ENCODE peak calls at places on chromosome X, in ten cellular contexts. L is right atrium auricular region; P is Panc1; T is tibial artery; S is pancreas; J is SJSA1; Z is heart left ventricle; N is fibroblast of lung; H is CD8-positive, alpha-beta memory T cell; R is thoracic aorta. K is an unnamed sample. For H3K27me3, the result is how much of the 10 kb centered on the place peaks cover.

GRCh38 chrX:115378471-115378870 is 89.0 kb downstream of the LUZP4 start:
- DNase-seq in L (no peak), P (no peak), T (no peak), S (no peak), J (no peak), Z (no peak), N (peak), H (no peak), R (no peak), K (no peak)

GRCh38 chrX:38260231-38260630 is 39.6 kb upstream of the SRPX start:
- DNase-seq in L (no peak), P (peak), T (no peak), S (no peak), J (no peak), Z (no peak), N (no peak), H (no peak), R (no peak), K (no peak)

GRCh38 chrX:17559728-17560379 is 177.4 kb upstream of the SCML1 start:
- DNase-seq in L (no peak), P (no peak), T (peak), S (peak), J (peak), Z (no peak), N (peak), H (no peak), R (no peak), K (peak)

GRCh38 chrX:46636223-46636622 is 62.7 kb downstream of the CHST7 start:
- DNase-seq in L (no peak), P (no peak), T (no peak), S (no peak), J (no peak), Z (no peak), N (no peak), H (no peak), R (no peak), K (no peak)

GRCh38 chrX:13994681-13995080 is 35.0 kb downstream of the GEMIN8 start:
- DNase-seq in L (no peak), P (no peak), T (no peak), S (no peak), J (no peak), Z (no peak), N (no peak), H (no peak), R (no peak), K (no peak)

GRCh38 chrX:68710870-68711576 is 63.6 kb downstream of the STARD8 start:
- DNase-seq in L (no peak), P (no peak), T (peak), S (peak), J (no peak), Z (peak), N (peak), H (no peak), R (no peak), K (no peak)

GRCh38 chrX:11117751-11118150 is 6.6 kb downstream of the HCCS start:
- DNase-seq in L (no peak), P (no peak), T (no peak), S (no peak), J (no peak), Z (no peak), N (peak), H (no peak), R (no peak), K (no peak)

GRCh38 chrX:13381514-13381913 is 61.7 kb upstream of the ATXN3L start:
- DNase-seq in L (no peak), P (no peak), T (no peak), S (no peak), J (no peak), Z (no peak), N (peak), H (no peak), R (no peak), K (no peak)

GRCh38 chrX:40109288-40110008 is 11.7 kb upstream of the BCOR start:
- DNase-seq in L (peak), P (no peak), T (no peak), S (peak), J (peak), Z (peak), N (peak), H (no peak), R (no peak), K (no peak)

GRCh38 chrX:31349515-31349914 is 277.7 kb upstream of the FTHL17 start:
- DNase-seq in L (no peak), P (no peak), T (no peak), S (no peak), J (no peak), Z (no peak), N (no peak), H (no peak), R (no peak), K (no peak)

GRCh38 chrX:19334945-19335626 is 8.6 kb upstream of the PDHA1 start:
- DNase-seq in L (no peak), P (no peak), T (no peak), S (no peak), J (no peak), Z (no peak), N (no peak), H (peak), R (no peak), K (no peak)

GRCh38 chrX:42804524-42804923 is 26.6 kb upstream of the PPP1R2C start:
- DNase-seq in L (no peak), P (no peak), T (no peak), S (no peak), J (no peak), Z (no peak), N (no peak), H (no peak), R (no peak), K (no peak)

GRCh38 chrX:148665001-148665400 is 164.6 kb downstream of the AFF2 start:
- DNase-seq in L (no peak), P (no peak), T (no peak), S (no peak), J (no peak), Z (no peak), N (no peak), H (no peak), R (no peak), K (no peak)

GRCh38 chrX:13128104-13128503 is 83.7 kb upstream of the FAM9C start:
- DNase-seq in L (no peak), P (no peak), T (no peak), S (no peak), J (no peak), Z (no peak), N (no peak), H (no peak), R (no peak), K (no peak)

GRCh38 chrX:16577483-16578029 is 72.4 kb upstream of the S100G start:
- DNase-seq in L (no peak), P (no peak), T (no peak), S (no peak), J (no peak), Z (no peak), N (no peak), H (no peak), R (no peak), K (no peak)

GRCh38 chrX:107537815-107538214 is 88.4 kb downstream of the FRMPD3 start:
- DNase-seq in L (no peak), P (peak), T (no peak), S (peak), J (peak), Z (no peak), N (peak), H (peak), R (no peak), K (no peak)

GRCh38 chrX:45628041-45628440 is 427.4 kb upstream of the DIPK2B start:
- DNase-seq in L (no peak), P (no peak), T (no peak), S (no peak), J (no peak), Z (no peak), N (peak), H (no peak), R (no peak), K (no peak)

GRCh38 chrX:134622056-134622812 is 36.0 kb downstream of the PLAC1 start:
- DNase-seq in L (no peak), P (peak), T (no peak), S (no peak), J (peak), Z (no peak), N (peak), H (no peak), R (no peak), K (no peak)
- H3K27ac ChIP-seq in L (no peak), P (peak), T (no peak), S (no peak), J (peak), Z (no peak), N (peak), H (no peak), R (no peak), K (peak)

GRCh38 chrX:112081781-112082482 is 644 bp downstream of the TRPC5 start:
- DNase-seq in L (no peak), P (no peak), T (no peak), S (no peak), J (no peak), Z (no peak), N (no peak), H (no peak), R (no peak), K (no peak)

GRCh38 chrX:112078606-112079005 is 4.0 kb downstream of the TRPC5 start:
- DNase-seq in L (no peak), P (no peak), T (no peak), S (no peak), J (no peak), Z (no peak), N (peak), H (no peak), R (no peak), K (no peak)

GRCh38 chrX:112087545-112087944 is 5.0 kb upstream of the TRPC5 start:
- DNase-seq in L (no peak), P (no peak), T (no peak), S (no peak), J (no peak), Z (no peak), N (no peak), H (no peak), R (no peak), K (no peak)

GRCh38 chrX:112085149-112085548 is 2.6 kb upstream of the TRPC5 start:
- DNase-seq in L (no peak), P (no peak), T (no peak), S (no peak), J (no peak), Z (no peak), N (no peak), H (no peak), R (no peak), K (no peak)

GRCh38 chrX:112083624-112084326 is 1.2 kb upstream of the TRPC5 start:
- DNase-seq in L (no peak), P (no peak), T (no peak), S (no peak), J (no peak), Z (no peak), N (no peak), H (no peak), R (no peak), K (no peak)
- H3K4me3 ChIP-seq in L (no peak), P (no peak), T (no peak), S (no peak), J (no peak), Z (no peak), N (no peak), H (no peak), R (no peak), K (no peak)

DNA sequence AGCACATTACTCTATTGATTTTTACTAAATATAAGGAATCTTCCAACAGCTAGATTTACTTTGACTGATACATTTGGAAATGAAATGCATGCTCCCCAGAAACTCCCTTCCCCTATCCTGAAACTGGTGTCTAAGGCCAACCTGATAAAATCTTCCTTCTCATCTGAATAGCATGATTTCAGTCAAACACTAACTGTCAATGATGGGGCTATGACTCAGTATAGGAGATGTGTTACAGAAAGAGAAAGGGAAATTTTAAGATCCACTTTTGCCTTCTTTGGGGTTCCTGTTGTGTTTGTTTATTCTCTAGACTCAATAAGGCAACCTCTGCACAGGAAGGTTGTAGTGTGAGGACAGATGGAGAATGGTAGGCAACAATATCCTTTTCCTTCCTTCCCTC is 160.7 kb downstream of the MOSPD2 start:
- DNase-seq in L (no peak), P (no peak), T (no peak), S (no peak), J (no peak), Z (no peak), N (no peak), H (no peak), R (no peak), K (no peak)
- H3K27me3 ChIP-seq in L (under half), P (under half), T (under half), S (under half), J (under half), Z (under half), N (under half), H (under half), R (under half), K (under half)

GRCh38 chrX:1591863-1592127 is 391 bp downstream of the AKAP17A start:
- DNase-seq in L (no peak), P (no peak), T (no peak), S (no peak), J (no peak), Z (no peak), N (no peak), H (no peak), R (no peak), K (no peak)
- H3K27ac ChIP-seq in L (peak), P (peak), T (peak), S (peak), J (peak), Z (peak), N (peak), H (peak), R (peak), K (peak)

GRCh38 chrX:153032397-153033118 is 23.7 kb upstream of the PNMA3 start:
- DNase-seq in L (peak), P (no peak), T (peak), S (peak), J (peak), Z (peak), N (peak), H (peak), R (no peak), K (no peak)
- H3K4me3 ChIP-seq in L (peak), P (peak), T (peak), S (peak), J (peak), Z (peak), N (peak), H (peak), R (peak), K (peak)

GRCh38 chrX:637660-638481 is 7.3 kb downstream of the SHOX start:
- DNase-seq in L (no peak), P (no peak), T (no peak), S (no peak), J (no peak), Z (no peak), N (no peak), H (no peak), R (no peak), K (no peak)

GRCh38 chrX:639151-639550 is 8.6 kb downstream of the SHOX start:
- DNase-seq in L (no peak), P (no peak), T (no peak), S (no peak), J (no peak), Z (no peak), N (no peak), H (no peak), R (no peak), K (no peak)

GRCh38 chrX:636971-637659 is 6.5 kb downstream of the SHOX start:
- DNase-seq in L (no peak), P (no peak), T (no peak), S (no peak), J (no peak), Z (no peak), N (no peak), H (no peak), R (no peak), K (no peak)

GRCh38 chrX:640641-641040 is 10.1 kb downstream of the SHOX start:
- DNase-seq in L (no peak), P (no peak), T (no peak), S (no peak), J (no peak), Z (no peak), N (no peak), H (no peak), R (no peak), K (no peak)

DNA sequence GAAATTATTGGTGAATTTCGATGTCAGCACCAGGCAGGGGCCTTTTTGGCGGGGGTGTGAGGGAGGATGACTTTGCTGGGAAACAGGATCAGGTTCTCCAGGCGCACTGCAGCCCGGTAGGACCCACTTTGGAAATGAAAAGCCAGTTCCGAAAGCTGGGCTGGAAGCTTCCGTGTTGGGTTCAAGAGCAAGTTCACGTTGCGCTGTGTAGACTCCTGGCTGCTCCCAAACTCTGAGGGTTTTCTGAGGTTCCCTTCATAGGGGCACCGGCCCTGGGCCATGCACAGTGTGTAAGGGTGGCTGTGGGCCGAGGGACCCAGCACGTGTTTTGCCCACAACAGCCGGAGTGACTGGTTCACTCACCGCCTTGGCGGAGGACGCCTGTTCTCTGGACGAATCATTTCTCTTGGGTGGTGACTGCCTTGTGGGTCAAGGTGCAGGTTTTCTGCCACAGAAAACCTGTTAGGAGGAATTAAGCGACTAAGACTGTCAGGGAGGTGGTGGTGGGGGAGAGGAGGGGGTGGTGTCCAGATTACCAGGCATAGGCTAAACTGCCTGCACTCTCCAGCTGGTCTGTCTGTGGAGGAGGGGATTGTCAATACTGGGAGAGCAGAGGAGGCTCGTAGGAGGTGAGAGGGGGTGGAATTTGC is 8.0 kb downstream of the SHOX start:
- DNase-seq in L (no peak), P (no peak), T (no peak), S (no peak), J (no peak), Z (no peak), N (no peak), H (no peak), R (no peak), K (no peak)
- H3K27me3 ChIP-seq in L (under half), P (under half), T (half or more), S (under half), J (under half), Z (half or more), N (under half), H (under half), R (under half), K (under half)

DNA sequence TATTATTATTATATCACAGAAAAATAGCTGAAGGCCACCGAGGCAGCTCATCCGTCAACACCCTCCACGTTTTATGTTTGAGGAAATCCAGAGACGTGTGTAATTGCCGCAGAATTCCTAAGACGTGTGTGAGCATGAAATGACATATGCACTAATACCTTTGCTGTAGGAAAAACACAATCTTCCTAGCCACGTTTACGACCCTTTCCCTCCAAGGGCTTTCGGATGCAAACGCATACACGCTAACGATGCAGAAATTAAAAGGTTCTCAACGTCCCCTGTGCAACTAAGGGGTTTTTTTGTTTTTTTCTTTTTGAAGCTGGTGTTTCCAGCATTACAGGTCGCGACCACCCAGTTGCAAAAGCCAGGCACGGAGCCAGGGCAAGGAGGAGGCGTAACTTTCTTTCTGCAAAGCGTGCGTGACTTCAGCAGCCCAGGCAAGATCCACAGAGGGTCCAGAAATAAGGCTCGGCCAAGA is 33.8 kb downstream of the CRLF2 start:
- DNase-seq in L (no peak), P (no peak), T (no peak), S (no peak), J (peak), Z (no peak), N (no peak), H (peak), R (no peak), K (no peak)
- H3K27ac ChIP-seq in L (no peak), P (no peak), T (no peak), S (no peak), J (no peak), Z (no peak), N (no peak), H (no peak), R (no peak), K (no peak)

GRCh38 chrX:47651043-47651905 is 911 bp upstream of the ELK1 start:
- DNase-seq in L (no peak), P (no peak), T (no peak), S (no peak), J (no peak), Z (no peak), N (no peak), H (no peak), R (no peak), K (no peak)

GRCh38 chrX:47648376-47648775 is 2.0 kb downstream of the ELK1 start:
- DNase-seq in L (no peak), P (no peak), T (no peak), S (no peak), J (peak), Z (no peak), N (peak), H (no peak), R (no peak), K (no peak)

GRCh38 chrX:47649781-47650163 is 591 bp downstream of the ELK1 start:
- DNase-seq in L (peak), P (no peak), T (no peak), S (no peak), J (no peak), Z (no peak), N (no peak), H (no peak), R (no peak), K (no peak)

GRCh38 chrX:47649302-47649701 is 1.1 kb downstream of the ELK1 start:
- DNase-seq in L (no peak), P (no peak), T (no peak), S (no peak), J (no peak), Z (no peak), N (no peak), H (no peak), R (no peak), K (no peak)

DNA sequence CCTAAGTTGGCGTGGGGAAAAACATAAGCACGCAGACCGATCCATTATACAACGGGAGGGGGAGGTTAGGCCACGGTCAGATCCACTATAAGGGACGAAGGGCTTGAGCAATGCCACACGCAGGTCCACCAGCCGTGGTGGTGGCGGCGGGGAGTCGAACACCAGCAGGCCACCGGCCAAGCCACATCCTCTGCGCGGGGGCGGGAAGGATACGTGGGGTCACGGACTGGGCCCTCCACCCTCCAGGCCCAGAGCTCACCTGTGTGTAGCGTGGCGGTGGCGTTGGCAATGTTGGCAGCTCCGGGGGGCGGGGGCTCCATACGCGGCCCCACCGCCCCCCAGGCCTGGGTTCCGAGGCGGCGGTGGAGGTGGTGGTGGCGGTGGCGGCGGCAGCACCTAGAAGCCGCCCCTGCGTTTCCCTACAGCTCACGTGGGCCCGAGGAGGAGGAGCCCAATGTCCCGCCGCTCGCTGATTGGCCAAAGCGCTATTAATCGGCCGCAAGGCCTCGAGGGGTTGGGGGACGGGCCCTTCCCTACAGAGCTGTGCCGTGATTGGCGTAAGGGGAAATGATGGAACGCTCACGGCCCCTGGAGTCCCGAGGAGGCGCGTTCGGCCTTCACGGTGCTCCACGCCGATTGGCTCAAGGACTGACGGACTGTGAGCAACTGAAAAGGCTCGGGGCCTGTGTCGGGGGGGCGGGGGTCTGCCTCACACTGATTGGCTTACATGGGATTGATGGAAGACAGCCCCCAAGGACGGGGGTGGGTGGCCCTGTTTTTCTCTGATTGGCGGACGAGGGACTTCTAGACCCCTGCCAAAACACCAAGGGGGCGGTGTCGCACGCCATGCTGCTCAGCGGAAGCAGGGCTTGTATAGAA is at the start of gene ELK1:
- DNase-seq in L (peak), P (peak), T (peak), S (peak), J (peak), Z (peak), N (peak), H (peak), R (peak), K (peak)
- H3K4me3 ChIP-seq in L (peak), P (peak), T (peak), S (peak), J (peak), Z (peak), N (peak), H (peak), R (peak), K (peak)

K was measured in AG04450.